ENCODE peak calls at places on chromosomes 11 and 22, in six cellular contexts. W, O, G, N, F and U are unnamed samples. For H3K9me3, the result is how much of the 10 kb centered on the place peaks cover.

GRCh38 chr11:5297671-5298070 is 4.1 kb downstream of the OR51B4 start:
- DNase-seq in W (no peak), F (no peak), G (no peak), N (no peak), O (no peak), U (no peak)

GRCh38 chr11:198236-198806 is 5.4 kb downstream of the SCGB1C1 start:
- DNase-seq in O (no peak), G (peak), W (no peak), F (peak), N (no peak), U (no peak)

GRCh38 chr22:39349967-39350802 is at the start of gene SYNGR1:
- DNase-seq in F (peak), O (no peak), N (no peak), W (peak), G (no peak), U (no peak)

GRCh38 chr22:36830601-36831000 is 13.8 kb upstream of the PVALB start:
- DNase-seq in G (no peak), F (no peak), N (no peak), O (peak), W (no peak), U (no peak)

GRCh38 chr11:83157755-83158473 is 983 bp downstream of the PCF11 start:
- DNase-seq in G (peak), O (peak), W (peak), F (peak), N (no peak), U (peak)

GRCh38 chr11:20559523-20560300 is 39.7 kb upstream of the SLC6A5 start:
- DNase-seq in F (no peak), W (no peak), N (no peak), G (no peak), O (no peak), U (no peak)

GRCh38 chr11:59106363-59107336 is at the start of gene FAM111B:
- DNase-seq in F (peak), G (peak), O (peak), N (peak), W (peak), U (peak)

GRCh38 chr11:125433454-125434121 is 62.5 kb downstream of the FEZ1 start:
- DNase-seq in F (no peak), O (no peak), W (peak), N (no peak), G (no peak), U (no peak)

GRCh38 chr11:132576706-132577105 is 955.6 kb downstream of the OPCML start:
- DNase-seq in W (no peak), O (no peak), G (no peak), F (no peak), N (peak), U (peak)

GRCh38 chr11:103294516-103294915 is 185.3 kb downstream of the DYNC2H1 start:
- DNase-seq in F (no peak), N (no peak), G (no peak), W (no peak), O (no peak), U (no peak)

GRCh38 chr22:42301072-42301741 is 30.8 kb upstream of the TCF20 start:
- DNase-seq in N (no peak), F (no peak), W (no peak), G (no peak), O (no peak), U (no peak)

GRCh38 chr22:40487663-40488249 is 117.4 kb downstream of the SGSM3 start:
- DNase-seq in N (no peak), O (peak), F (no peak), G (no peak), W (no peak), U (no peak)

GRCh38 chr11:128904872-128905344 is 13.8 kb downstream of the KCNJ5 start:
- DNase-seq in O (no peak), F (no peak), W (peak), N (no peak), G (no peak), U (peak)

GRCh38 chr22:43823911-43824665 is 12.0 kb upstream of the EFCAB6 start:
- DNase-seq in G (no peak), W (no peak), N (no peak), F (peak), O (no peak), U (no peak)

GRCh38 chr11:74388678-74389327 is 9.4 kb downstream of the PGM2L1 start:
- DNase-seq in F (no peak), G (peak), O (peak), N (no peak), W (no peak), U (no peak)

GRCh38 chr11:108154591-108154990 is 33.2 kb downstream of the ACAT1 start:
- DNase-seq in N (no peak), G (no peak), W (no peak), O (no peak), F (no peak), U (no peak)

GRCh38 chr11:29527391-29527936 is 489.4 kb downstream of the KCNA4 start:
- DNase-seq in N (peak), O (no peak), G (no peak), W (no peak), F (no peak), U (no peak)

GRCh38 chr11:120130991-120131760 is 6.7 kb downstream of the TRIM29 start:
- DNase-seq in G (peak), F (peak), N (no peak), O (no peak), W (no peak), U (no peak)

GRCh38 chr22:35742342-35743100 is 24.8 kb downstream of the APOL5 start:
- DNase-seq in G (no peak), N (no peak), O (no peak), W (no peak), F (no peak), U (peak)

GRCh38 chr11:12187399-12187798 is 77.0 kb downstream of the MICAL2 start:
- DNase-seq in W (no peak), N (no peak), O (no peak), G (no peak), F (no peak), U (peak)

GRCh38 chr11:109071712-109072524 is 350.1 kb upstream of the C11orf87 start:
- DNase-seq in N (peak), G (no peak), F (no peak), O (no peak), W (peak), U (no peak)

GRCh38 chr11:94557992-94558391 is 9.2 kb upstream of the PIWIL4 start:
- DNase-seq in N (no peak), W (no peak), G (no peak), F (no peak), O (no peak), U (no peak)
- H3K4me3 ChIP-seq in N (no peak), W (no peak), G (no peak), F (no peak), O (no peak), U (no peak)

DNA sequence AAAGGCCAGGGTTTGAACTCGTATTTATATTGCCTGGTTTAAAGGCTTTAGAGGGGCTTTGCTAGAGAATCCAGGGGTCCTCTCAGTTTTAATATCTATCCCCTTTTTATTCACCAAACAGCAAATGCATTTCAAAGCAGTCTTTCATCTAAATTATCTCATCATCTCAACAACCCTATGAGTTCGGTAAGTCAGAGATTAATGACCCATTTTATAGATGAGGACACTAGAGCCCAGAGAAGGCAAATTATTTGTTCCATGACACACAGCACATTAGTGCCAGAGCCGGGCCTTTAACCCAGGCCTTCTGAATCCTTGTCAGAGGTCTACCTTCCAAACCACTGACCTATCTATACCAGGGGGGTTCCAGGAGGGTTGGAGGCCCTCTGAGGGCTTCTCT is 16.8 kb upstream of the YWHAH start:
- DNase-seq in G (no peak), F (no peak), O (no peak), W (no peak), N (no peak), U (no peak)
- H3K9me3 ChIP-seq in G (under half), F (under half), O (under half), W (under half), N (under half), U (under half)

GRCh38 chr11:14012836-14013235 is 50.3 kb downstream of the SPON1 start:
- DNase-seq in O (no peak), G (no peak), N (no peak), W (no peak), F (no peak), U (peak)
- H3K27ac ChIP-seq in O (no peak), G (no peak), N (no peak), W (no peak), F (no peak), U (peak)

DNA sequence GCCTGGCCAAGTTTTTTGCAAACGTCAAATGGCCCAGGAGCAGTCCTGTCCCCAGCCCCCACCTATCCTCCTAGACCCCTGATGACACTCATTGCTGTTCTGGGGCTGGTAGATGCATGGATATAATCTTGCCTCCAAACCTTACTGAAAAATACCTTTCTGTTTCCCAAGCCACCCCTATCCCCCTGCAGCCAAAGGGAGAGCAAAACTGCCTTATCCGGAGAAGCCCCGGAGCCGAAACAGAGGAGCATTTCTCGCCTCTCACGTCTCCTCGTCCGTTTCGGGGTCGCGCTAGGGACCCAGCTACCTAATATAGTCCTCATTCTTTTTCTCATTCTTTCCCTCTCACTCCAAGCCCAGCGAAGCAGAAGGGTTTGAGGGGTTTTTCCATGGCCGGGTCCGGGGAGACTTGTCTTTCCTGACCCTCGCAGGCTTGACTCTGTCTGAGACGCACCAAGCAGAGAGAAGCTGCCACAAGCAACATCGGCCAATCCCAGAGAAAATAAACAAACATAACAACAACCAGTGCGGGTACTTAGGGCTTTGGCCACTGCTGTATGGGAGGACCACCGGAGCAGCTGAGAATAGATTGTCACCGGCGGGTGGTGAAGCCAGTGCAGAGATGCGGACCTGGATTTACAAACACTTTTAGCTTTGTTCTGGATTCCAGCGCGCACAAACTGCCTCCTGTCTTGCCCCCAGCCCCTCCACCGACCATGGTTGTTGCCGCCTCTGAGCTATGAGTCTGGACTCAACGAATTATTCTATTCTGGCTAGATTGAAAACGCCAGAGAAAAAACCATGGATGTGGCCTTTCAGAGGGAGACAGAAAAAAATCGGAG is 1.6 kb downstream of the BSX start:
- DNase-seq in G (no peak), W (no peak), O (no peak), N (no peak), F (no peak), U (no peak)
- H3K4me3 ChIP-seq in G (no peak), W (no peak), O (no peak), N (no peak), F (no peak), U (no peak)

DNA sequence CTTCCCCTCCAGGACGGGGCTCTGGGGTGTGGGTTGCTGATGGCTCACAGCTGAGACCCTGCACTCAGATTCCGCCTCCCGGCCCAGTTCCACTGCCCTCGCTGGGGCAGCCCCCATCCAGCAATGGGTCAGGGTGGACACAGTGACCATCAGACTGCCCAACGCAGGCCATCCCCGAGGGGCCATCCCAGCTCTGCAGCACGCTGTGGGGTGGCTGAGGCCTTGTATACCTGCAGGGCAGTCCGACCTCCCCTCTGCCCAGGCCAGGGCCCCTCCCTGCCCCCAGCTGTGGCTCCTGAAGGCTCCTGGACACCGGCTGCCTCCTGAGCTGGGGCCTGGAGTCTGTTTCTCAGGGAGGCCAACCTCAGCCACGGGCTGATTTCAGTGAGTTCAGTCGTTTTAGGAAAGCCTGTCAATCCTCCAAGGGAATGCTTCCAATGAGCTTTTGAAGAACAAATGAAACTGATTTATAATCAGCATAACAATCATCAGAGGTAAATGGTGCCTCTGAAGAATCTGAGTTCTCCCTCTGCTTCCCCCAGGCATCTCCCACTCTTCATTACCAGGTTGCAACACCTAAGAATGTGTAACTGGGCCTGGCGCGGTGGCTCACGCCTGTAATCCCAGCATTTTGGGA is 95.1 kb downstream of the CELSR1 start:
- DNase-seq in W (no peak), N (no peak), F (no peak), G (no peak), O (no peak), U (no peak)
- H3K9me3 ChIP-seq in W (under half), N (under half), F (under half), G (under half), O (under half), U (under half)

GRCh38 chr11:34770111-34770510 is 146.1 kb downstream of the APIP start:
- DNase-seq in N (no peak), F (no peak), G (no peak), O (no peak), W (no peak), U (no peak)
- H3K27ac ChIP-seq in N (no peak), F (no peak), G (no peak), O (no peak), W (no peak), U (no peak)

GRCh38 chr11:61580292-61580888 is 486 bp downstream of the SYT7 start:
- DNase-seq in W (no peak), O (no peak), N (no peak), F (no peak), G (no peak), U (no peak)

GRCh38 chr11:61579398-61580291 is 1.2 kb downstream of the SYT7 start:
- DNase-seq in N (no peak), O (no peak), W (no peak), F (no peak), G (no peak), U (no peak)

GRCh38 chr11:61578819-61579218 is 2.1 kb downstream of the SYT7 start:
- DNase-seq in W (no peak), O (no peak), F (no peak), G (no peak), N (no peak), U (no peak)

GRCh38 chr11:61581030-61581928 is at the start of gene SYT7:
- DNase-seq in G (peak), N (peak), F (peak), O (peak), W (peak), U (peak)

DNA sequence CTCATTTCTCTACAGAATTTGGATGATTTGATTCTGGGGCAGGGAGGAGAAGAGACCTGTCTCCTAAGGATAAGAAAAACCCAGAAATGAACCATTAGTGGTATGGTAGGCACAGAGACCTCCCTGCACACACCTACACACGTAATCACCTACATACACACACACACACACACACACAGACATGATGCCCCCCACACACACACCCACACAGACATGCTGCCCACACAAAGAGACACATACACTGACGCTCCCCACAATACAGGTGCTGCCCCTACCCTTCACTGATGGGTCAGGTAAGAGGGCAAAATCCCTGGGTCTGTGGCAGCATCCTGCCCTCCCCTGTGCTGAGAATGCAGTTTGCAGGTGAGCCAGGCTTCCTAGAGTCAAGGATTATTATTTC is 1.1 kb upstream of the SYT7 start:
- DNase-seq in G (no peak), O (no peak), W (no peak), N (no peak), F (no peak), U (no peak)
- H3K4me3 ChIP-seq in G (no peak), O (no peak), W (no peak), N (no peak), F (peak), U (no peak)

GRCh38 chr11:114607753-114608459 is 12.3 kb upstream of the NXPE4 start:
- DNase-seq in F (no peak), G (no peak), O (no peak), W (no peak), N (no peak), U (no peak)

GRCh38 chr11:114605370-114605769 is 9.8 kb upstream of the NXPE4 start:
- DNase-seq in F (no peak), O (no peak), N (no peak), W (no peak), G (no peak), U (no peak)

GRCh38 chr11:114604886-114605285 is 9.3 kb upstream of the NXPE4 start:
- DNase-seq in F (no peak), W (no peak), G (no peak), N (no peak), O (no peak), U (no peak)

GRCh38 chr11:114606003-114606801 is 10.6 kb upstream of the NXPE4 start:
- DNase-seq in W (no peak), F (no peak), G (no peak), N (no peak), O (no peak), U (no peak)

DNA sequence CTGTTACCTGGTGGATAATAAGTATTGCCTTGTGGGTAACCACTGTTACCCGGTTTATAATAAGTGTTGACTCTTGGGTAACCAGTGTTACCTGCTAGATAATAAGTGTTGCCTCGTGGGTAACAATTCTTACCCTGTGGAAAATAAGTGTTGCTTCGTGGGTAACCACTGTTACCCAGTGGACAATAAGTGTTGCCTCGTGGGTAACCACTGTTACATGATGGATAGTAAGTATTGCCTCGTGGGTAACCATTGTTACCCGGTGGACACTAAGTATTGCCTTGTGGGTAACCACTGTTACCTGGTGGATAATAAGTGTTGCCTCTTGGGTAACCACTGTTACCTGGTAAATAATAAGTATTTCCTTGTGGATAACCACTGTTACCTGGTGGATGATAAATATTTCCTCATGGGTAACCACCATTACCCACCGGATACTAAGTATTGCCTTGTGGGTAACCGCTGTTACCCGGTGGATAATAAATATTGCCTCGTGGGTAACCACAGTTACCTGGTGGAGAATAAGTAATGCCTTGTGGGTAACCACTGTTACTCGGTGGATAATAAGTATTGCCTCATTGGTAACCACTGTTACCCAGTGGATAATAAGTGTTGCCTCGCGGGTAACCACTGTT is 8.7 kb upstream of the NXPE4 start:
- DNase-seq in F (no peak), O (no peak), N (no peak), G (no peak), W (no peak), U (no peak)
- H3K9me3 ChIP-seq in F (under half), O (under half), N (under half), G (under half), W (under half), U (under half)